ENCODE peak calls at places on chromosomes 7 and 10, in six cellular contexts. One of them, this sample, is unnamed.
A peak's percentile ranks its signal among the peaks of the same experiment; 100 is the strongest.

GRCh38 chr10:97689637-97690036 is 2.6 kb upstream of the AVPI1 start:
- DNase-seq in mesenchymal stem cell: peak; percentile 85
- DNase-seq in mesendoderm: peak; percentile 22
- DNase-seq in breast epithelium: no peak
- DNase-seq in CD4-positive, alpha-beta T cell: no peak
- DNase-seq in tibial nerve: peak; percentile 31
- DNase-seq in this sample: no peak

GRCh38 chr7:151993977-151994676 is 31.3 kb upstream of the GALNT11 start:
- DNase-seq in mesenchymal stem cell: no peak
- DNase-seq in mesendoderm: peak; percentile 10
- DNase-seq in breast epithelium: no peak
- DNase-seq in CD4-positive, alpha-beta T cell: no peak
- DNase-seq in tibial nerve: no peak
- DNase-seq in this sample: peak; percentile 79

GRCh38 chr10:13515467-13515866 is 13.3 kb downstream of the BEND7 start:
- DNase-seq in mesenchymal stem cell: no peak
- DNase-seq in mesendoderm: no peak
- DNase-seq in breast epithelium: no peak
- DNase-seq in CD4-positive, alpha-beta T cell: no peak
- DNase-seq in tibial nerve: no peak
- DNase-seq in this sample: no peak

GRCh38 chr7:134935701-134936100 is 50.6 kb upstream of the AGBL3 start:
- DNase-seq in mesenchymal stem cell: no peak
- DNase-seq in mesendoderm: no peak
- DNase-seq in breast epithelium: no peak
- DNase-seq in CD4-positive, alpha-beta T cell: no peak
- DNase-seq in tibial nerve: no peak
- DNase-seq in this sample: no peak

GRCh38 chr10:86598151-86598550 is 56.2 kb upstream of the OPN4 start:
- DNase-seq in mesenchymal stem cell: no peak
- DNase-seq in mesendoderm: no peak
- DNase-seq in breast epithelium: no peak
- DNase-seq in CD4-positive, alpha-beta T cell: no peak
- DNase-seq in tibial nerve: no peak
- DNase-seq in this sample: no peak

GRCh38 chr10:118965636-118966035 is 63.9 kb upstream of the NANOS1 start:
- DNase-seq in mesenchymal stem cell: peak; percentile 5
- DNase-seq in mesendoderm: no peak
- DNase-seq in breast epithelium: no peak
- DNase-seq in CD4-positive, alpha-beta T cell: no peak
- DNase-seq in tibial nerve: no peak
- DNase-seq in this sample: no peak

GRCh38 chr7:154347867-154348266 is 295.7 kb downstream of the DPP6 start:
- DNase-seq in mesenchymal stem cell: no peak
- DNase-seq in mesendoderm: no peak
- DNase-seq in breast epithelium: no peak
- DNase-seq in CD4-positive, alpha-beta T cell: no peak
- DNase-seq in tibial nerve: no peak
- DNase-seq in this sample: no peak

GRCh38 chr7:155804897-155805825 is 7.1 kb downstream of the SHH start:
- DNase-seq in mesenchymal stem cell: peak; percentile 71
- DNase-seq in mesendoderm: peak; percentile 90
- DNase-seq in breast epithelium: no peak
- DNase-seq in CD4-positive, alpha-beta T cell: no peak
- DNase-seq in tibial nerve: no peak
- DNase-seq in this sample: peak; percentile 48

GRCh38 chr10:115963848-115964247 is 309.2 kb downstream of the GFRA1 start:
- DNase-seq in mesenchymal stem cell: peak; percentile 36
- DNase-seq in mesendoderm: peak; percentile 53
- DNase-seq in breast epithelium: no peak
- DNase-seq in CD4-positive, alpha-beta T cell: no peak
- DNase-seq in tibial nerve: no peak
- DNase-seq in this sample: no peak

GRCh38 chr7:43869018-43869897 is at the start of gene MRPS24:
- DNase-seq in mesenchymal stem cell: peak; percentile 96
- DNase-seq in mesendoderm: peak; percentile 97
- DNase-seq in breast epithelium: peak; percentile 95
- DNase-seq in CD4-positive, alpha-beta T cell: peak; percentile 94
- DNase-seq in tibial nerve: peak; percentile 93
- DNase-seq in this sample: peak; percentile 88

GRCh38 chr10:96673318-96674099 is 46.8 kb downstream of the PIK3AP1 start:
- DNase-seq in mesenchymal stem cell: peak; percentile 49
- DNase-seq in mesendoderm: no peak
- DNase-seq in breast epithelium: no peak
- DNase-seq in CD4-positive, alpha-beta T cell: no peak
- DNase-seq in tibial nerve: no peak
- DNase-seq in this sample: no peak

GRCh38 chr10:100894033-100894432 is 18.7 kb upstream of the SLF2 start:
- DNase-seq in mesenchymal stem cell: no peak
- DNase-seq in mesendoderm: no peak
- DNase-seq in breast epithelium: peak; percentile 6
- DNase-seq in CD4-positive, alpha-beta T cell: no peak
- DNase-seq in tibial nerve: no peak
- DNase-seq in this sample: no peak

GRCh38 chr10:63738410-63738809 is 217.2 kb downstream of the REEP3 start:
- DNase-seq in mesenchymal stem cell: peak; percentile 54
- DNase-seq in mesendoderm: peak; percentile 79
- DNase-seq in breast epithelium: no peak
- DNase-seq in CD4-positive, alpha-beta T cell: no peak
- DNase-seq in tibial nerve: no peak
- DNase-seq in this sample: no peak

GRCh38 chr10:105063796-105064195 is 422.7 kb downstream of the SORCS3 start:
- DNase-seq in mesenchymal stem cell: no peak
- DNase-seq in mesendoderm: peak; percentile 83
- DNase-seq in breast epithelium: no peak
- DNase-seq in CD4-positive, alpha-beta T cell: no peak
- DNase-seq in tibial nerve: no peak
- DNase-seq in this sample: no peak

GRCh38 chr10:14080795-14081194 is 249.9 kb downstream of the FRMD4A start:
- DNase-seq in mesenchymal stem cell: no peak
- DNase-seq in mesendoderm: no peak
- DNase-seq in breast epithelium: no peak
- DNase-seq in CD4-positive, alpha-beta T cell: no peak
- DNase-seq in tibial nerve: no peak
- DNase-seq in this sample: no peak

GRCh38 chr7:143305423-143306070 is 10.4 kb upstream of the CLCN1 start:
- DNase-seq in mesenchymal stem cell: peak; percentile 51
- DNase-seq in mesendoderm: peak; percentile 66
- DNase-seq in breast epithelium: peak; percentile 63
- DNase-seq in CD4-positive, alpha-beta T cell: peak; percentile 56
- DNase-seq in tibial nerve: peak; percentile 50
- DNase-seq in this sample: no peak

GRCh38 chr10:24350111-24350921 is 141.4 kb downstream of the KIAA1217 start:
- DNase-seq in mesenchymal stem cell: no peak
- DNase-seq in mesendoderm: no peak
- DNase-seq in breast epithelium: no peak
- DNase-seq in CD4-positive, alpha-beta T cell: no peak
- DNase-seq in tibial nerve: no peak
- DNase-seq in this sample: no peak

GRCh38 chr7:44995555-44996493 is 4.2 kb upstream of the CCM2 start:
- DNase-seq in mesenchymal stem cell: no peak
- DNase-seq in mesendoderm: no peak
- DNase-seq in breast epithelium: no peak
- DNase-seq in CD4-positive, alpha-beta T cell: no peak
- DNase-seq in tibial nerve: no peak
- DNase-seq in this sample: no peak

GRCh38 chr7:143384148-143384547 is 3.0 kb downstream of the ZYX start:
- DNase-seq in mesenchymal stem cell: peak; percentile 70
- DNase-seq in mesendoderm: no peak
- DNase-seq in breast epithelium: no peak
- DNase-seq in CD4-positive, alpha-beta T cell: no peak
- DNase-seq in tibial nerve: no peak
- DNase-seq in this sample: no peak

GRCh38 chr10:51000164-51000563 is 74.1 kb upstream of the PRKG1 start:
- DNase-seq in mesenchymal stem cell: peak; percentile 95
- DNase-seq in mesendoderm: no peak
- DNase-seq in breast epithelium: no peak
- DNase-seq in CD4-positive, alpha-beta T cell: no peak
- DNase-seq in tibial nerve: no peak
- DNase-seq in this sample: no peak

GRCh38 chr10:62584216-62584615 is 210.0 kb downstream of the ZNF365 start:
- DNase-seq in mesenchymal stem cell: peak; percentile 94
- DNase-seq in mesendoderm: no peak
- DNase-seq in breast epithelium: no peak
- DNase-seq in CD4-positive, alpha-beta T cell: no peak
- DNase-seq in tibial nerve: no peak
- DNase-seq in this sample: no peak

GRCh38 chr7:98285132-98286092 is 3.9 kb downstream of the BRI3 start:
- DNase-seq in mesenchymal stem cell: no peak
- DNase-seq in mesendoderm: no peak
- DNase-seq in breast epithelium: no peak
- DNase-seq in CD4-positive, alpha-beta T cell: no peak
- DNase-seq in tibial nerve: no peak
- DNase-seq in this sample: no peak

GRCh38 chr7:101868191-101868950 is 50.9 kb downstream of the CUX1 start:
- DNase-seq in mesenchymal stem cell: peak; percentile 35
- DNase-seq in mesendoderm: no peak
- DNase-seq in breast epithelium: no peak
- DNase-seq in CD4-positive, alpha-beta T cell: no peak
- DNase-seq in tibial nerve: no peak
- DNase-seq in this sample: no peak

GRCh38 chr7:44750921-44751571 is 2.4 kb downstream of the ZMIZ2 start:
- DNase-seq in mesenchymal stem cell: peak; percentile 81
- DNase-seq in mesendoderm: no peak
- DNase-seq in breast epithelium: no peak
- DNase-seq in CD4-positive, alpha-beta T cell: no peak
- DNase-seq in tibial nerve: no peak
- DNase-seq in this sample: no peak

GRCh38 chr10:124448696-124449169 is 1.1 kb downstream of the NKX1-2 start:
- DNase-seq in mesenchymal stem cell: no peak
- DNase-seq in mesendoderm: peak; percentile 78
- DNase-seq in breast epithelium: no peak
- DNase-seq in CD4-positive, alpha-beta T cell: no peak
- DNase-seq in tibial nerve: no peak
- DNase-seq in this sample: no peak

GRCh38 chr10:26741368-26741767 is 43.9 kb downstream of the PDSS1 start:
- DNase-seq in mesenchymal stem cell: no peak
- DNase-seq in mesendoderm: no peak
- DNase-seq in breast epithelium: no peak
- DNase-seq in CD4-positive, alpha-beta T cell: no peak
- DNase-seq in tibial nerve: no peak
- DNase-seq in this sample: no peak

GRCh38 chr7:33836797-33837355 is 68.5 kb upstream of the BMPER start:
- DNase-seq in mesenchymal stem cell: no peak
- DNase-seq in mesendoderm: peak; percentile 55
- DNase-seq in breast epithelium: no peak
- DNase-seq in CD4-positive, alpha-beta T cell: no peak
- DNase-seq in tibial nerve: no peak
- DNase-seq in this sample: no peak

GRCh38 chr10:102831322-102832071 is 5.7 kb downstream of the CYP17A1 start:
- DNase-seq in mesenchymal stem cell: no peak
- DNase-seq in mesendoderm: no peak
- DNase-seq in breast epithelium: no peak
- DNase-seq in CD4-positive, alpha-beta T cell: no peak
- DNase-seq in tibial nerve: no peak
- DNase-seq in this sample: no peak

GRCh38 chr7:71886066-71886465 is 526.1 kb downstream of the CALN1 start:
- DNase-seq in mesenchymal stem cell: no peak
- DNase-seq in mesendoderm: no peak
- DNase-seq in breast epithelium: no peak
- DNase-seq in CD4-positive, alpha-beta T cell: no peak
- DNase-seq in tibial nerve: no peak
- DNase-seq in this sample: no peak

GRCh38 chr7:106608664-106609063 is 52.3 kb downstream of the CCDC71L start:
- DNase-seq in mesenchymal stem cell: no peak
- DNase-seq in mesendoderm: no peak
- DNase-seq in breast epithelium: no peak
- DNase-seq in CD4-positive, alpha-beta T cell: no peak
- DNase-seq in tibial nerve: no peak
- DNase-seq in this sample: no peak
- H3K27ac ChIP-seq in mesenchymal stem cell: no peak overlapping the region
- H3K27ac ChIP-seq in mesendoderm: no peak overlapping the region
- H3K27ac ChIP-seq in breast epithelium: no peak overlapping the region
- H3K27ac ChIP-seq in CD4-positive, alpha-beta T cell: no peak overlapping the region
- H3K27ac ChIP-seq in tibial nerve: no peak overlapping the region
- H3K27ac ChIP-seq in this sample: no peak overlapping the region

GRCh38 chr10:92593553-92594046 is 670 bp downstream of the KIF11 start:
- DNase-seq in mesenchymal stem cell: no peak
- DNase-seq in mesendoderm: no peak
- DNase-seq in breast epithelium: no peak
- DNase-seq in CD4-positive, alpha-beta T cell: no peak
- DNase-seq in tibial nerve: no peak
- DNase-seq in this sample: no peak

GRCh38 chr10:92591550-92592140 is 1.3 kb upstream of the KIF11 start:
- DNase-seq in mesenchymal stem cell: peak; percentile 91
- DNase-seq in mesendoderm: peak; percentile 94
- DNase-seq in breast epithelium: peak; percentile 92
- DNase-seq in CD4-positive, alpha-beta T cell: peak; percentile 84
- DNase-seq in tibial nerve: peak; percentile 84
- DNase-seq in this sample: peak; percentile 78

GRCh38 chr10:92592761-92593552 is at the start of gene KIF11:
- DNase-seq in mesenchymal stem cell: peak; percentile 98
- DNase-seq in mesendoderm: peak; percentile 98
- DNase-seq in breast epithelium: peak; percentile 97
- DNase-seq in CD4-positive, alpha-beta T cell: peak; percentile 92
- DNase-seq in tibial nerve: peak; percentile 97
- DNase-seq in this sample: peak; percentile 90

GRCh38 chr10:92595505-92595904 is 2.6 kb downstream of the KIF11 start:
- DNase-seq in mesenchymal stem cell: no peak
- DNase-seq in mesendoderm: no peak
- DNase-seq in breast epithelium: no peak
- DNase-seq in CD4-positive, alpha-beta T cell: no peak
- DNase-seq in tibial nerve: no peak
- DNase-seq in this sample: no peak

DNA sequence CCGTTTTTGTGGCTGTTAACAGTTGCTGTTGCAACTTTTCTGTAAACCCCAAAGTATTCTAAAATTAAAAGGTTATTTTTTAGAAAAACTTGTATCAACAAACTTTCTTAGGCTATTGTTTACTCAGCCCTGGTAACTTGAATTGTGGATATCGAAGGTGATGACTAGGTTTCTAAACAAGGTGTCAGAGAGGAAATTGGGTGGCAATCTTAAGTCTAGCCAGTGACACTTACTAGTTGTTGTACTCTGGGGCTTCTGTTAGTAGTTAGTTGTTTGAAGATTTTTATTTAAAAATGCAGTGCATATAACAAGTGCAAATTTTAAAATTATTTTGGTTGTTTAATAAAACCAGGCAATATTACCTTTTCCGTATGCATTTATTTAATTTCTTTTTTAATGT is 1.3 kb downstream of the KIF11 start:
- DNase-seq in mesenchymal stem cell: no peak
- DNase-seq in mesendoderm: no peak
- DNase-seq in breast epithelium: no peak
- DNase-seq in CD4-positive, alpha-beta T cell: no peak
- DNase-seq in tibial nerve: no peak
- DNase-seq in this sample: no peak
- H3K27ac ChIP-seq in mesenchymal stem cell: no peak overlapping the region
- H3K27ac ChIP-seq in mesendoderm: no peak overlapping the region
- H3K27ac ChIP-seq in breast epithelium: no peak overlapping the region
- H3K27ac ChIP-seq in CD4-positive, alpha-beta T cell: no peak overlapping the region
- H3K27ac ChIP-seq in tibial nerve: no peak overlapping the region
- H3K27ac ChIP-seq in this sample: no peak overlapping the region

GRCh38 chr7:132117181-132117580 is 459.1 kb downstream of the PLXNA4 start:
- DNase-seq in mesenchymal stem cell: peak; percentile 8
- DNase-seq in mesendoderm: peak; percentile 78
- DNase-seq in breast epithelium: no peak
- DNase-seq in CD4-positive, alpha-beta T cell: no peak
- DNase-seq in tibial nerve: no peak
- DNase-seq in this sample: no peak
- H3K27ac ChIP-seq in mesenchymal stem cell: no peak overlapping the region
- H3K27ac ChIP-seq in mesendoderm: no peak overlapping the region
- H3K27ac ChIP-seq in breast epithelium: no peak overlapping the region
- H3K27ac ChIP-seq in CD4-positive, alpha-beta T cell: no peak overlapping the region
- H3K27ac ChIP-seq in tibial nerve: no peak overlapping the region
- H3K27ac ChIP-seq in this sample: no peak overlapping the region

GRCh38 chr10:74164641-74165529 is 13.9 kb downstream of the ADK start:
- DNase-seq in mesenchymal stem cell: peak; percentile 30
- DNase-seq in mesendoderm: no peak
- DNase-seq in breast epithelium: no peak
- DNase-seq in CD4-positive, alpha-beta T cell: no peak
- DNase-seq in tibial nerve: no peak
- DNase-seq in this sample: no peak
- H3K27ac ChIP-seq in mesenchymal stem cell: peak overlapping the region; percentile 0
- H3K27ac ChIP-seq in mesendoderm: no peak overlapping the region
- H3K27ac ChIP-seq in breast epithelium: no peak overlapping the region
- H3K27ac ChIP-seq in CD4-positive, alpha-beta T cell: no peak overlapping the region
- H3K27ac ChIP-seq in tibial nerve: no peak overlapping the region
- H3K27ac ChIP-seq in this sample: no peak overlapping the region

This sample was measured in caudate nucleus.